ENCODE peak calls at places on chromosomes 6 and 20, in eight cellular contexts. F is cardiac fibroblast; L is activated T-helper 1 cell treated with anti-CD3 and anti-CD28 coated beads, Interleukin-2, amount 50 U/mL, for 16 hours; T is NCI-H2171; Y is AG08396; J is glomerular endothelial cell; P is Kasumi-1; V is IMR-90. U is an unnamed sample.
A peak's percentile ranks its signal among the peaks of the same experiment; 100 is the strongest.

GRCh38 chr6:70221025-70221714 is 81.7 kb downstream of the COL9A1 start:
- DNase-seq in V (peak; percentile 20), Y (peak; percentile 19), F (peak; percentile 44), T (peak; percentile 21), J (no peak), P (peak; percentile 48), L (no peak), U (no peak)

GRCh38 chr6:24859608-24860007 is 60.9 kb upstream of the ARMH2 start:
- DNase-seq in Y (no peak), V (no peak), F (no peak), J (no peak), T (no peak), L (no peak), P (no peak), U (no peak)

GRCh38 chr20:58818585-58819285 is 32.0 kb downstream of the GNAS-AS1 start:
- DNase-seq in F (peak; percentile 21), Y (no peak), P (no peak), L (no peak), J (no peak), V (peak; percentile 89), T (no peak), U (no peak)

GRCh38 chr6:47524136-47524840 is 46.7 kb downstream of the CD2AP start:
- DNase-seq in V (peak; percentile 12), T (no peak), Y (peak; percentile 34), L (no peak), J (no peak), P (no peak), F (peak; percentile 39), U (no peak)

GRCh38 chr6:115898246-115898645 is 162.4 kb downstream of the FRK start:
- DNase-seq in V (no peak), J (no peak), T (peak; percentile 43), L (no peak), Y (no peak), P (no peak), F (peak; percentile 4), U (no peak)

GRCh38 chr20:2838170-2838797 is 2.2 kb downstream of the PCED1A start:
- DNase-seq in V (no peak), F (no peak), P (no peak), Y (no peak), L (no peak), J (no peak), T (no peak), U (no peak)

GRCh38 chr6:126210398-126211075 is 129.4 kb upstream of the CENPW start:
- DNase-seq in L (no peak), Y (no peak), T (no peak), P (no peak), F (no peak), J (no peak), V (peak; percentile 10), U (no peak)

GRCh38 chr20:33521461-33521860 is 31.6 kb downstream of the CBFA2T2 start:
- DNase-seq in L (no peak), T (peak; percentile 98), P (no peak), F (no peak), V (no peak), Y (no peak), J (no peak), U (no peak)

GRCh38 chr6:170117111-170117972 is 173.5 kb downstream of the DLL1 start:
- DNase-seq in V (no peak), L (no peak), Y (no peak), T (no peak), J (no peak), F (no peak), P (no peak), U (no peak)

GRCh38 chr6:20879526-20879925 is 345.3 kb downstream of the CDKAL1 start:
- DNase-seq in L (no peak), T (no peak), F (peak; percentile 12), Y (no peak), J (no peak), V (no peak), P (no peak), U (no peak)

GRCh38 chr20:3842332-3842930 is 4.2 kb upstream of the MAVS start:
- DNase-seq in F (no peak), V (no peak), T (no peak), Y (no peak), P (no peak), J (no peak), L (no peak), U (no peak)

GRCh38 chr20:46702447-46703203 is 6.8 kb upstream of the SLC2A10 start:
- DNase-seq in L (no peak), F (no peak), Y (no peak), P (no peak), J (no peak), V (no peak), T (no peak), U (no peak)

GRCh38 chr6:136192917-136193316 is 57.2 kb downstream of the MTFR2 start:
- DNase-seq in P (no peak), Y (no peak), J (no peak), V (peak; percentile 84), T (no peak), L (no peak), F (no peak), U (no peak)

GRCh38 chr6:53375851-53376250 is 27.1 kb upstream of the ELOVL5 start:
- DNase-seq in L (no peak), P (no peak), T (no peak), Y (no peak), J (no peak), V (no peak), F (peak; percentile 54), U (no peak)

GRCh38 chr6:47733879-47734558 is 35.6 kb downstream of the ADGRF4 start:
- DNase-seq in L (no peak), P (peak; percentile 28), T (no peak), Y (no peak), J (no peak), F (no peak), V (peak; percentile 4), U (no peak)

GRCh38 chr20:7375905-7376304 is 564.4 kb downstream of the HAO1 start:
- DNase-seq in Y (no peak), F (peak; percentile 33), P (peak; percentile 32), V (peak; percentile 17), J (peak; percentile 22), L (no peak), T (peak; percentile 31), U (no peak)

GRCh38 chr6:78835817-78836216 is 31.5 kb upstream of the IRAK1BP1 start:
- DNase-seq in F (peak; percentile 18), V (peak; percentile 4), T (no peak), L (no peak), Y (no peak), J (no peak), P (peak; percentile 32), U (no peak)

GRCh38 chr6:134908906-134909516 is 40.9 kb downstream of the ALDH8A1 start:
- DNase-seq in F (peak; percentile 99), J (peak; percentile 68), T (no peak), L (no peak), Y (peak; percentile 88), V (peak; percentile 100), P (no peak), U (peak; percentile 61)

GRCh38 chr6:37638414-37639079 is 59.1 kb downstream of the MDGA1 start:
- DNase-seq in F (peak; percentile 48), Y (no peak), V (no peak), T (no peak), J (no peak), L (no peak), P (no peak), U (no peak)

GRCh38 chr6:112413805-112414204 is 66.7 kb downstream of the RFPL4B start:
- DNase-seq in L (no peak), J (no peak), Y (no peak), P (no peak), V (no peak), F (no peak), T (no peak), U (no peak)

U was measured in omental fat pad.